ENCODE peak calls at places on chromosomes 6 and 20, in ten cellular contexts. U, D, N, X, O, Q, K, L, S and G are unnamed samples.

GRCh38 chr6:138086573-138087196 is 20.5 kb downstream of the PERP start:
- DNase-seq in U (no peak), D (no peak), N (peak), X (no peak), O (no peak), Q (no peak), K (no peak), L (peak), S (no peak), G (no peak)

GRCh38 chr6:134117409-134117808 is 65.0 kb upstream of the SLC2A12 start:
- DNase-seq in U (no peak), D (no peak), N (no peak), X (peak), O (no peak), Q (peak), K (no peak), L (peak), S (no peak), G (no peak)

GRCh38 chr20:17059465-17059864 is 167.4 kb upstream of the PCSK2 start:
- DNase-seq in U (no peak), D (no peak), N (no peak), X (peak), O (no peak), Q (peak), K (no peak), L (peak), S (no peak), G (no peak)

GRCh38 chr6:43789447-43789846 is 19.4 kb downstream of the VEGFA start:
- DNase-seq in U (no peak), D (no peak), N (no peak), X (no peak), O (no peak), Q (no peak), K (no peak), L (no peak), S (no peak), G (no peak)

GRCh38 chr6:149060985-149061760 is 256.3 kb upstream of the TAB2 start:
- DNase-seq in U (no peak), D (no peak), N (no peak), X (peak), O (no peak), Q (peak), K (peak), L (peak), S (no peak), G (no peak)

GRCh38 chr6:41288025-41288777 is 1.7 kb upstream of the TREM1 start:
- DNase-seq in U (no peak), D (no peak), N (no peak), X (no peak), O (no peak), Q (no peak), K (no peak), L (peak), S (no peak), G (no peak)

GRCh38 chr6:141914646-141915045 is 218.1 kb upstream of the GJE1 start:
- DNase-seq in U (no peak), D (no peak), N (no peak), X (no peak), O (no peak), Q (no peak), K (no peak), L (peak), S (no peak), G (no peak)

GRCh38 chr6:37389857-37390256 is 36.1 kb downstream of the RNF8 start:
- DNase-seq in U (no peak), D (no peak), N (no peak), X (no peak), O (no peak), Q (no peak), K (no peak), L (no peak), S (no peak), G (no peak)

GRCh38 chr6:99024089-99024488 is 76.3 kb upstream of the FBXL4 start:
- DNase-seq in U (no peak), D (no peak), N (no peak), X (no peak), O (no peak), Q (no peak), K (no peak), L (no peak), S (no peak), G (no peak)

GRCh38 chr6:149852881-149853280 is 11.3 kb downstream of the LRP11 start:
- DNase-seq in U (no peak), D (no peak), N (no peak), X (no peak), O (no peak), Q (no peak), K (no peak), L (no peak), S (no peak), G (no peak)

GRCh38 chr6:85044336-85044735 is 279.9 kb upstream of the TBX18 start:
- DNase-seq in U (no peak), D (no peak), N (no peak), X (peak), O (no peak), Q (no peak), K (no peak), L (no peak), S (no peak), G (no peak)

GRCh38 chr6:28980797-28981390 is 24.2 kb downstream of the ZNF311 start:
- DNase-seq in U (peak), D (peak), N (peak), X (peak), O (peak), Q (peak), K (peak), L (peak), S (no peak), G (no peak)

GRCh38 chr6:28980137-28980796 is 24.8 kb downstream of the ZNF311 start:
- DNase-seq in U (no peak), D (no peak), N (no peak), X (no peak), O (no peak), Q (no peak), K (no peak), L (no peak), S (no peak), G (no peak)

GRCh38 chr6:28978137-28978491 is 27.0 kb downstream of the ZNF311 start:
- DNase-seq in U (no peak), D (no peak), N (no peak), X (no peak), O (no peak), Q (no peak), K (no peak), L (no peak), S (no peak), G (no peak)

GRCh38 chr6:28978959-28979561 is 26.1 kb downstream of the ZNF311 start:
- DNase-seq in U (no peak), D (no peak), N (no peak), X (no peak), O (no peak), Q (no peak), K (no peak), L (no peak), S (no peak), G (no peak)

DNA sequence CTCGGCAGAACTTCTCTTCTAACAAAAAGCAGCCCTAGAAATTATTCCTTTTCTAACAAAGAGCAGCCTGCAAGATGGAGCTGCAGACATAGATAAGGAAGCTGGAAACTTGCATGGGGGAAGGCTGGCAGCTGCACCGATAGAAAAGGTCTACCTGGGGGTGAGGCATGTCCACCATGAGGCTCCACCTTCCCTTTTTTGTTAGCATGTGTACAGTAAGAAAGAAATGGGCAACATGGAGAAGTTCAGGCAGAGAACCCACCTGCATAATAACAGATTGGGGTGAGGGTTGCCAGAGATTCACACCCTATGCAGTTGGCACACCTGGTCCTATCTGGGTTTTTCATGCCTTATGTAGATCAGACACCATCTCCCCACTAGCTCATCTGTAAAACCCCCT is 25.4 kb downstream of the ZNF311 start:
- DNase-seq in U (no peak), D (no peak), N (no peak), X (no peak), O (no peak), Q (no peak), K (no peak), L (no peak), S (no peak), G (no peak)
- H3K4me3 ChIP-seq in U (no peak), D (no peak), N (no peak), X (no peak), O (no peak), Q (no peak), K (no peak), L (no peak), S (no peak), G (no peak)

DNA sequence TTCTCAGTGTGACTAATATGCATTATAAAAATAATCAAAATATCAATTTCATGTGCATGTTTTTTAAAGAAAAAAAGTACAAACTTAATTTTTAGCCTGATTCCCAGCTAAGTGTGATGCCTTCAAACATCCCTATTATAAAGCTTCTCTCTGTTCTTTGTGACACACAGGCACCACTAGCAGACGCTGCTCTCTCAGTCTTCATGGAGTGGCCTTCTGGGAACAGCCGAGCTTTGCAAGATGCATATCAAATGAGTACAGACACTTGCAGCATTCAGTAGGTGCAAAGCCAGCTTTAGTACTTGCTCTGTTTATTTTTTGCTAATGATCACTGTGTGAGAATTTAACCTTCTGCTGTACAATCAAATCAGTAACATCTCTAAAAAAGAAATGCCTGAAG is 340.0 kb downstream of the ADGRB3 start:
- DNase-seq in U (no peak), D (no peak), N (no peak), X (no peak), O (no peak), Q (peak), K (peak), L (no peak), S (no peak), G (peak)
- TF ChIP-seq CTCF in U (no peak), D (no peak), N (peak), X (peak), O (no peak), Q (peak), K (peak), L (no peak), S (no peak), G (peak)

GRCh38 chr6:10531513-10531912 is 10.4 kb downstream of the GCNT2 start:
- DNase-seq in U (no peak), D (no peak), N (no peak), X (no peak), O (no peak), Q (no peak), K (no peak), L (no peak), S (no peak), G (no peak)
- H3K4me3 ChIP-seq in U (no peak), D (no peak), N (no peak), X (no peak), O (no peak), Q (no peak), K (no peak), L (no peak), S (no peak), G (no peak)

GRCh38 chr20:11646359-11646758 is 271.3 kb upstream of the BTBD3 start:
- DNase-seq in U (no peak), D (no peak), N (no peak), X (no peak), O (no peak), Q (no peak), K (no peak), L (no peak), S (no peak), G (no peak)
- TF ChIP-seq CTCF in U (no peak), D (no peak), N (no peak), X (no peak), O (no peak), Q (no peak), K (no peak), L (no peak), S (no peak), G (no peak)

DNA sequence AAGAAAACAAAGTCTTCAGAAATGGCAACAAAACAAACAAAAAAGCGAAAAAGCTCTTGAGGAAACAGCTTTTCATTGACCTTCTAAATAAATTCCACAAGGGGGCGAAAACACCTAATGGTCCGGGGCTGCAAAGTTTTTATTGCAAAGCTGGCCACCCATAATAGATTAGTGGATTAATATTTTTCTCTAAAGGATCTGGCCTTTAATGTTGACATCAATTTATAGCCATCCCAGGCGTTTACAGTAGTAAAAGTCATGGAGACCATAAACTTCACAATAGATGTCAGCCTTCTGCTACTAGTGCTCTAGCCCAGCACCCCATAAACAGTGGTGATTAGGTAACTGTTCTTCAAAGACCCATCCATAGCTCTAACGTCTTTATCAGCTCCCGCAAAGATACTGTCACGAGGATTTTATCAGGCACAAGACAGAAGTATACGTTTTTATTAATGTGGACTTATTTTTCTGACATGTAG is 4.8 kb downstream of the CITED2 start:
- DNase-seq in U (no peak), D (no peak), N (peak), X (peak), O (no peak), Q (no peak), K (no peak), L (peak), S (no peak), G (no peak)
- H3K4me3 ChIP-seq in U (peak), D (peak), N (no peak), X (no peak), O (no peak), Q (no peak), K (no peak), L (no peak), S (no peak), G (peak)

GRCh38 chr6:2485116-2485515 is 239.7 kb upstream of the GMDS start:
- DNase-seq in U (no peak), D (no peak), N (no peak), X (no peak), O (no peak), Q (no peak), K (no peak), L (no peak), S (no peak), G (no peak)

GRCh38 chr6:2480267-2480966 is 235.0 kb upstream of the GMDS start:
- DNase-seq in U (no peak), D (no peak), N (no peak), X (no peak), O (no peak), Q (no peak), K (peak), L (no peak), S (no peak), G (peak)

GRCh38 chr6:2481307-2481706 is 235.9 kb upstream of the GMDS start:
- DNase-seq in U (no peak), D (no peak), N (no peak), X (no peak), O (no peak), Q (no peak), K (no peak), L (no peak), S (no peak), G (no peak)

GRCh38 chr6:2478200-2478599 is 232.8 kb upstream of the GMDS start:
- DNase-seq in U (no peak), D (no peak), N (no peak), X (peak), O (no peak), Q (no peak), K (peak), L (peak), S (no peak), G (no peak)

GRCh38 chr6:2482773-2483172 is 237.4 kb upstream of the GMDS start:
- DNase-seq in U (no peak), D (no peak), N (no peak), X (no peak), O (no peak), Q (no peak), K (no peak), L (no peak), S (no peak), G (no peak)
- TF ChIP-seq CTCF in U (no peak), D (no peak), N (no peak), X (no peak), O (no peak), Q (peak), K (no peak), L (no peak), S (no peak), G (no peak)